ENCODE peak calls at places on chromosome 9, in six cellular contexts. A is spleen, F is adrenal gland, B is tibial artery, Y is IMR-90, W is NT2/D1. X is an unnamed sample. For H3K4me1 and H3K27me3, the result is how much of the 10 kb centered on the place peaks cover.

GRCh38 chr9:77917800-77918199 is 113.8 kb downstream of the GNAQ start:
- DNase-seq in A (no peak), F (no peak), B (no peak), Y (no peak), W (no peak), X (no peak)

GRCh38 chr9:135369401-135369800 is 110.2 kb upstream of the PPP1R26 start:
- DNase-seq in A (no peak), F (no peak), B (no peak), Y (no peak), W (no peak), X (no peak)

GRCh38 chr9:99870126-99870525 is 36.3 kb upstream of the STX17 start:
- DNase-seq in A (no peak), F (no peak), B (no peak), Y (peak), W (no peak), X (no peak)

GRCh38 chr9:5630038-5630507 is 1.2 kb downstream of the RIC1 start:
- DNase-seq in A (no peak), F (no peak), B (no peak), Y (no peak), W (no peak), X (peak)

GRCh38 chr9:135282001-135282731 is 194.7 kb downstream of the OLFM1 start:
- DNase-seq in A (no peak), F (peak), B (no peak), Y (no peak), W (no peak), X (no peak)

GRCh38 chr9:93187574-93187973 is 3.6 kb downstream of the WNK2 start:
- DNase-seq in A (no peak), F (no peak), B (no peak), Y (no peak), W (no peak), X (no peak)

GRCh38 chr9:77751341-77752091 is 103.4 kb upstream of the GNA14 start:
- DNase-seq in A (no peak), F (peak), B (no peak), Y (peak), W (peak), X (peak)

GRCh38 chr9:93460689-93461413 is 7.5 kb upstream of the FAM120AOS start:
- DNase-seq in A (no peak), F (no peak), B (no peak), Y (no peak), W (no peak), X (no peak)

GRCh38 chr9:125428060-125428481 is 166.4 kb downstream of the GAPVD1 start:
- DNase-seq in A (no peak), F (no peak), B (no peak), Y (no peak), W (no peak), X (no peak)

GRCh38 chr9:96061293-96061987 is 185.9 kb downstream of the ERCC6L2 start:
- DNase-seq in A (no peak), F (no peak), B (no peak), Y (peak), W (peak), X (peak)

GRCh38 chr9:75906531-75906930 is 16.1 kb downstream of the PCSK5 start:
- DNase-seq in A (no peak), F (no peak), B (no peak), Y (no peak), W (no peak), X (no peak)

GRCh38 chr9:114953917-114954316 is 23.5 kb upstream of the TNFSF8 start:
- DNase-seq in A (no peak), F (peak), B (peak), Y (peak), W (no peak), X (no peak)

GRCh38 chr9:99133145-99133544 is 28.2 kb downstream of the TGFBR1 start:
- DNase-seq in A (no peak), F (no peak), B (no peak), Y (no peak), W (no peak), X (no peak)

GRCh38 chr9:109213300-109214121 is 46.5 kb upstream of the FRRS1L start:
- DNase-seq in A (no peak), F (peak), B (no peak), Y (no peak), W (no peak), X (no peak)

GRCh38 chr9:108297025-108297424 is 558.8 kb downstream of the ACTL7B start:
- DNase-seq in A (no peak), F (peak), B (peak), Y (peak), W (no peak), X (no peak)

GRCh38 chr9:92762781-92763708 is 1.6 kb downstream of the BICD2 start:
- DNase-seq in A (peak), F (no peak), B (no peak), Y (no peak), W (no peak), X (no peak)

GRCh38 chr9:81604306-81605153 is 84.8 kb downstream of the TLE1 start:
- DNase-seq in A (no peak), F (peak), B (no peak), Y (peak), W (no peak), X (no peak)

GRCh38 chr9:23551171-23551795 is 274.8 kb downstream of the ELAVL2 start:
- DNase-seq in A (no peak), F (no peak), B (no peak), Y (no peak), W (no peak), X (no peak)

GRCh38 chr9:129624947-129625346 is 1.0 kb upstream of the NTMT1 start:
- DNase-seq in A (no peak), F (no peak), B (no peak), Y (peak), W (no peak), X (no peak)

GRCh38 chr9:121634800-121635261 is 16.6 kb upstream of the DAB2IP start:
- DNase-seq in A (no peak), F (no peak), B (no peak), Y (peak), W (no peak), X (no peak)

GRCh38 chr9:135098400-135099105 is 11.1 kb downstream of the OLFM1 start:
- DNase-seq in A (no peak), F (no peak), B (no peak), Y (no peak), W (no peak), X (no peak)

GRCh38 chr9:20312732-20313131 is 309.6 kb downstream of the MLLT3 start:
- DNase-seq in A (no peak), F (no peak), B (no peak), Y (peak), W (no peak), X (no peak)

GRCh38 chr9:135329571-135330306 is 149.8 kb upstream of the PPP1R26 start:
- DNase-seq in A (no peak), F (no peak), B (peak), Y (no peak), W (no peak), X (no peak)

GRCh38 chr9:27453860-27454553 is 70.1 kb upstream of the IFNK start:
- DNase-seq in A (no peak), F (no peak), B (no peak), Y (no peak), W (no peak), X (no peak)

GRCh38 chr9:127316586-127317383 is 52.2 kb downstream of the GARNL3 start:
- DNase-seq in A (no peak), F (no peak), B (no peak), Y (peak), W (no peak), X (no peak)

GRCh38 chr9:112624711-112625707 is 92.9 kb downstream of the INIP start:
- DNase-seq in A (no peak), F (no peak), B (no peak), Y (peak), W (no peak), X (no peak)

GRCh38 chr9:13804532-13804931 is 509.4 kb downstream of the NFIB start:
- DNase-seq in A (no peak), F (no peak), B (no peak), Y (peak), W (no peak), X (no peak)

GRCh38 chr9:121201045-121201737 is 478 bp downstream of the RAB14 start:
- DNase-seq in A (peak), F (peak), B (no peak), Y (no peak), W (no peak), X (peak)

GRCh38 chr9:221989-222776 is 7.5 kb downstream of the DOCK8 start:
- DNase-seq in A (no peak), F (no peak), B (no peak), Y (no peak), W (no peak), X (no peak)

GRCh38 chr9:91060520-91061343 is 259.1 kb downstream of the SYK start:
- DNase-seq in A (no peak), F (peak), B (no peak), Y (peak), W (no peak), X (no peak)

GRCh38 chr9:129221979-129222635 is 44.0 kb upstream of the IER5L start:
- DNase-seq in A (no peak), F (no peak), B (no peak), Y (no peak), W (no peak), X (no peak)

GRCh38 chr9:128136816-128137793 is 9.6 kb upstream of the PTGES2 start:
- DNase-seq in A (peak), F (no peak), B (no peak), Y (peak), W (no peak), X (no peak)

GRCh38 chr9:109968702-109969450 is 188.9 kb downstream of the PALM2AKAP2 start:
- DNase-seq in A (no peak), F (peak), B (no peak), Y (peak), W (peak), X (no peak)

GRCh38 chr9:20623021-20623747 is 885 bp upstream of the MLLT3 start:
- DNase-seq in A (peak), F (peak), B (peak), Y (peak), W (no peak), X (peak)

GRCh38 chr9:34451545-34451944 is 6.8 kb downstream of the FAM219A start:
- DNase-seq in A (no peak), F (peak), B (no peak), Y (peak), W (no peak), X (no peak)

GRCh38 chr9:118170032-118170955 is 466.1 kb downstream of the TLR4 start:
- DNase-seq in A (no peak), F (peak), B (no peak), Y (no peak), W (peak), X (no peak)

GRCh38 chr9:4638968-4639367 is 23.1 kb upstream of the PLPP6 start:
- DNase-seq in A (no peak), F (no peak), B (no peak), Y (no peak), W (no peak), X (no peak)

GRCh38 chr9:136840140-136840876 is 2.0 kb upstream of the AJM1 start:
- DNase-seq in A (no peak), F (no peak), B (no peak), Y (no peak), W (no peak), X (no peak)

GRCh38 chr9:32622948-32623347 is 12.5 kb downstream of the TAF1L start:
- DNase-seq in A (no peak), F (no peak), B (no peak), Y (no peak), W (no peak), X (no peak)

GRCh38 chr9:32618261-32618660 is 17.2 kb downstream of the TAF1L start:
- DNase-seq in A (no peak), F (no peak), B (no peak), Y (no peak), W (no peak), X (no peak)
- H3K4me1 ChIP-seq in A (under half), F (under half), B (under half), Y (under half), W (under half), X (under half)

GRCh38 chr9:21674894-21675293 is 127.5 kb upstream of the MTAP start:
- DNase-seq in A (no peak), F (no peak), B (no peak), Y (peak), W (no peak), X (no peak)

GRCh38 chr9:21677834-21678233 is 124.6 kb upstream of the MTAP start:
- DNase-seq in A (no peak), F (no peak), B (no peak), Y (peak), W (no peak), X (no peak)

GRCh38 chr9:21679432-21679831 is 123.0 kb upstream of the MTAP start:
- DNase-seq in A (no peak), F (no peak), B (no peak), Y (no peak), W (no peak), X (no peak)

GRCh38 chr9:21680590-21680989 is 121.8 kb upstream of the MTAP start:
- DNase-seq in A (no peak), F (no peak), B (no peak), Y (no peak), W (no peak), X (no peak)

DNA sequence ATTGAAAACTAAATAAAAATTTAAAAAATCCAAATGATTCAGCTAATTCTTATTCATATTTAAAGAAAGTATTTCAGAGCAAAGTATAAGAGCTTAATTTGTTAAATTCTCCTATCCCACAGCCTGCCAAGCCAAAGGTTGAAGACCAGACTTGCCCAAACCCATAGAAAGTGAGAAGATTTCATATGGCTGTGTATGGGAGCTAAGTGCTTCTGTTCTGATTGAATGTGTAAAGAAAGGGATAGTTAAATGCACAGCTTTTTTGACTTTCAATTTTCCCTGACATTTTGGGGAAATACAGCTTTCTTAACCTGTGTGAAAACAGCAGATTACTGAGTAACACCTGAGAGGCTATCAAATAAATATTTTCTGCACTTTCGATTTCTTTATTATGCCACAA is 125.0 kb upstream of the MTAP start:
- DNase-seq in A (no peak), F (no peak), B (no peak), Y (no peak), W (no peak), X (no peak)
- H3K27me3 ChIP-seq in A (under half), F (under half), B (under half), Y (under half), W (under half), X (under half)

DNA sequence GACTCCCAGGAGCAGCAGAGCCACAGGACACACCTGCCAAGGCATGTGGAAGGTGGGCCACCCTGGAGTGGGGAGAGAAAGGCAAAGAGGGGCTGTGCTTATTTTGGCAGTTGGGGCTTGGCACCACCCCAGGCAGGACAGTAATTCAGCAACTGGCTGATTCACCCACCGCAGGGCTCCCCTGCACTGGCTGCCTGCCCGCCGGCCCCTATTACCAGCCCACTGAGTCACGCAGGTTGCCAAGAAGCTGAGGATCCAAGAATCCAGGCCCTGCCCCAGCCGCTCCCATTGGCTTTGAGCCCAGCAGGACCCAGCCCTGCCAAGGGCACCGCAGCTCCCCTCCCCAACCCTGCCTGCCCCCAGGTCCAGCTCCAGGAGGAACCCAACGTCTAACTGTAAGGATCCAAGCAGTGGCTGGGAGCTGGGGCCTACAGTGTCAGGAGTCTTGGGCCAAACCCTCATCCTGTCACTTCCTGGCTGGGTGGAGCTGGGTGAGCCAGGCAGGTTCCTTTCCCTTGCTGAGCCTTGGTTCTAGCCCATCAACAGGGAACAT is 14.2 kb upstream of the RALGDS start:
- DNase-seq in A (no peak), F (peak), B (no peak), Y (peak), W (no peak), X (no peak)
- H3K4me1 ChIP-seq in A (under half), F (half or more), B (half or more), Y (under half), W (under half), X (half or more)

GRCh38 chr9:131824175-131824594 is 84.3 kb upstream of the RAPGEF1 start:
- DNase-seq in A (no peak), F (no peak), B (no peak), Y (no peak), W (no peak), X (no peak)

GRCh38 chr9:131826053-131826452 is 86.2 kb upstream of the RAPGEF1 start:
- DNase-seq in A (no peak), F (no peak), B (no peak), Y (no peak), W (no peak), X (no peak)

GRCh38 chr9:131824953-131825495 is 85.1 kb upstream of the RAPGEF1 start:
- DNase-seq in A (no peak), F (no peak), B (no peak), Y (no peak), W (no peak), X (no peak)

GRCh38 chr9:131826966-131827525 is 87.2 kb upstream of the RAPGEF1 start:
- DNase-seq in A (no peak), F (no peak), B (no peak), Y (no peak), W (no peak), X (no peak)

GRCh38 chr9:131823701-131824146 is 83.8 kb upstream of the RAPGEF1 start:
- DNase-seq in A (no peak), F (no peak), B (no peak), Y (no peak), W (no peak), X (no peak)
- H3K27me3 ChIP-seq in A (under half), F (under half), B (half or more), Y (half or more), W (under half), X (under half)

GRCh38 chr9:124270504-124271335 is 13.0 kb downstream of the NEK6 start:
- DNase-seq in A (no peak), F (no peak), B (peak), Y (no peak), W (no peak), X (no peak)
- H3K4me1 ChIP-seq in A (under half), F (under half), B (half or more), Y (half or more), W (under half), X (under half)

GRCh38 chr9:131028931-131029573 is 20.1 kb downstream of the LAMC3 start:
- DNase-seq in A (no peak), F (no peak), B (no peak), Y (no peak), W (no peak), X (no peak)
- H3K27me3 ChIP-seq in A (under half), F (under half), B (under half), Y (half or more), W (under half), X (under half)

DNA sequence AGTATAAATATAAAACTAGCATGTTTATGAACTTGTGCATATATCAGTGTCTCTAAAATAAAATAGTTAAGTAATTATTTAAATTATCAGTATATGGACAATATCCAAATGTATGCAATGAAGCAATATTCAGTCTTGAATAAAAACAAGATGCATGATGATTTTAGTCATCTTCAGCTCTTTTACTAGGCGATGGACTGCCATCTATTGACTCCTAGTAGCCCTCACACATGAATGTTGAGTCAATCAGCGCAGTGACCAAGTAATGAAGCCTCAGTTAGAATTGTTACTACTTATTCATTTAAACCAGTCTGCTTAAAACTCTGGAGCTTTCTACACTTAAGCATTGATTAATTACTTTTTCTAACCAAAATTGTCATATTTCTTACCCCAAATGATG is 92.9 kb upstream of the GRHPR start:
- DNase-seq in A (no peak), F (no peak), B (no peak), Y (peak), W (no peak), X (peak)
- H3K4me1 ChIP-seq in A (under half), F (under half), B (under half), Y (under half), W (under half), X (under half)

DNA sequence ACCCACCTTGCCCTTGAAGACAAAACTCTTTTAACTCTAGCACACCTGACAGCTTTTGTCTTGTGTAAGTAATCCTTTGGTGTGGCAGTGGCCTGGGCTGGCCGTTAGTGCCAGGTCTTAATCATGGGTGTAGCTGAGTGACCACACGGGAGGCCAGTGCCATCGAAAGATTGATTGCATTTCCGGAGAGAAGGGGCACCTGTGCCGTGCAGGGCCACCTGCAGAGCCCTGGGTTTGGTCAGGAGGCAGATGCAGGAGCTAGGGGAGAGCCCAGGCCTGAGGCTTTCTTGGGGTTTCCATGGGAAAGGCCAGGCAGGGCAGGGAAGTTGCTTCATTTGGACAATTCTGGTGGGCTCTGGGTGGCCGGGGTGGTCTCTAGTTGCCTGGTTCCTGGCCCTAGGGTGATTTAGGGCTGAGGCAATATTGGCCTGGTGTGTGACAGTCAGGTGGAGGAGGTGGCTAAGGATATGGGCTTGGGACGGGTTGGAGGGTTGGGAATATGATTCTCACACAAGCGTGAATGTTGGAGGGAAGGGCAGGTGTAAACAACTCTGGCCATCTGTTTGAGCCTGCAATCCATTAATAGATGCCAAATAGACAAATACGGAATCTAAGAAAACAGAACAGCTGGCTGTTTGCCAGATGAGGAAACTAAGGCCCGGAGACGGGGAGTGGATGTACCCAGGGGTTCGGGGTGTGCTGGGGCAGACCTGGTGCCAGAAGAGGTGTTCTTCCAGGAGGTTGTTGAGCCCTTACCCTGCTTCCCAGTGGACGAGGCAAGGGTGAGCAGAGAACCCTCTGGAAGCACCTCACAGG is 4.6 kb downstream of the DBH start:
- DNase-seq in A (no peak), F (no peak), B (no peak), Y (no peak), W (no peak), X (no peak)
- H3K27me3 ChIP-seq in A (under half), F (under half), B (half or more), Y (half or more), W (under half), X (under half)